ENCODE peak calls at places on chromosomes 11 and 22, in ten cellular contexts. V is globus pallidus; B is NCI-H1105 treated with DMSO at 0.1 percent for 48 hours; D is NCI-H460; I is spleen; C is AG10803; K is pancreas; H is activated CD8-positive, alpha-beta T cell treated with anti-CD3 and anti-CD28 coated beads, Interleukin-2, amount 10 ng/mL, durations not matched to agents 7 days and 5 days; J is activated T-cell treated with anti-CD3 and anti-CD28 coated beads for 24 hours; T is mucosa of gallbladder. E is an unnamed sample.

GRCh38 chr22:33969052-33969451 is 48.8 kb upstream of the LARGE1 start:
- DNase-seq in I (no peak), H (no peak), K (no peak), C (no peak), B (no peak), J (no peak), D (no peak), T (no peak), V (no peak), E (no peak)

GRCh38 chr11:44108260-44108659 is 12.8 kb downstream of the EXT2 start:
- DNase-seq in V (no peak), B (no peak), I (no peak), H (no peak), D (no peak), C (no peak), T (no peak), K (no peak), J (no peak), E (no peak)

GRCh38 chr11:99325807-99326206 is 305.1 kb downstream of the CNTN5 start:
- DNase-seq in V (no peak), T (no peak), H (no peak), I (no peak), D (peak), K (no peak), J (no peak), C (peak), B (no peak), E (no peak)

GRCh38 chr11:32173435-32173834 is 82.6 kb downstream of the RCN1 start:
- DNase-seq in K (peak), C (peak), B (peak), H (peak), T (peak), J (no peak), I (no peak), V (peak), D (peak), E (peak)

GRCh38 chr11:44589301-44589700 is 23.8 kb downstream of the CD82 start:
- DNase-seq in J (no peak), H (no peak), B (no peak), V (peak), C (peak), K (no peak), D (no peak), T (no peak), I (no peak), E (no peak)

GRCh38 chr11:126477526-126478275 is 122.2 kb downstream of the ST3GAL4 start:
- DNase-seq in I (no peak), D (no peak), T (no peak), B (no peak), J (no peak), K (no peak), V (no peak), H (peak), C (no peak), E (no peak)

GRCh38 chr22:46596032-46596441 is 24.1 kb upstream of the GRAMD4 start:
- DNase-seq in T (no peak), D (no peak), J (no peak), H (no peak), K (no peak), V (no peak), C (peak), B (no peak), I (peak), E (no peak)

GRCh38 chr22:40463017-40463631 is 92.7 kb downstream of the SGSM3 start:
- DNase-seq in B (no peak), J (peak), I (peak), H (peak), C (no peak), V (peak), K (no peak), T (no peak), D (no peak), E (no peak)

GRCh38 chr22:40050258-40050657 is 55.5 kb downstream of the FAM83F start:
- DNase-seq in K (no peak), B (no peak), D (no peak), C (no peak), T (no peak), V (no peak), H (no peak), I (no peak), J (no peak), E (no peak)

GRCh38 chr11:62881579-62882427 is 1.1 kb downstream of the SLC3A2 start:
- DNase-seq in T (peak), J (peak), K (peak), C (peak), I (peak), D (peak), H (peak), V (peak), B (peak), E (peak)

GRCh38 chr22:37242395-37242918 is 1.6 kb downstream of the RAC2 start:
- DNase-seq in J (peak), I (peak), K (no peak), B (no peak), V (no peak), D (no peak), T (peak), C (no peak), H (peak), E (peak)

GRCh38 chr11:13717331-13717730 is 48.9 kb downstream of the FAR1 start:
- DNase-seq in J (no peak), C (peak), T (no peak), I (no peak), V (no peak), K (no peak), H (no peak), B (no peak), D (no peak), E (no peak)